ENCODE peak calls at places on chromosomes 3 and 15, in nine cellular contexts. C, Y, A, O, R, S, V, E and P are unnamed samples.

GRCh38 chr3:82130056-82130455 is 368.6 kb upstream of the GBE1 start:
- DNase-seq in C (no peak), Y (no peak), A (no peak), O (no peak), R (no peak), S (no peak), V (no peak), E (no peak), P (no peak)

GRCh38 chr15:81197255-81197630 is 564 bp downstream of the IL16 start:
- DNase-seq in C (no peak), Y (no peak), A (no peak), O (no peak), R (no peak), S (no peak), V (no peak), E (no peak), P (no peak)

GRCh38 chr15:79168922-79169322 is 78.3 kb upstream of the RASGRF1 start:
- DNase-seq in C (no peak), Y (no peak), A (no peak), O (peak), R (peak), S (no peak), V (no peak), E (no peak), P (no peak)

GRCh38 chr3:40642812-40643211 is 118.1 kb downstream of the ZNF621 start:
- DNase-seq in C (no peak), Y (no peak), A (no peak), O (no peak), R (no peak), S (no peak), V (no peak), E (no peak), P (no peak)

GRCh38 chr3:65583203-65583602 is 455.5 kb downstream of the MAGI1 start:
- DNase-seq in C (no peak), Y (no peak), A (no peak), O (no peak), R (no peak), S (no peak), V (no peak), E (no peak), P (no peak)

GRCh38 chr3:107847791-107848190 is 243.0 kb downstream of the CD47 start:
- DNase-seq in C (no peak), Y (no peak), A (no peak), O (no peak), R (peak), S (no peak), V (no peak), E (no peak), P (no peak)

GRCh38 chr3:194101592-194102432 is 34.1 kb upstream of the HES1 start:
- DNase-seq in C (peak), Y (no peak), A (no peak), O (no peak), R (no peak), S (no peak), V (peak), E (no peak), P (no peak)

GRCh38 chr3:69811452-69812401 is 72.5 kb downstream of the MITF start:
- DNase-seq in C (no peak), Y (no peak), A (no peak), O (no peak), R (no peak), S (no peak), V (no peak), E (no peak), P (no peak)

GRCh38 chr3:9692416-9692815 is 11.2 kb upstream of the CPNE9 start:
- DNase-seq in C (no peak), Y (no peak), A (no peak), O (no peak), R (no peak), S (no peak), V (no peak), E (no peak), P (no peak)

GRCh38 chr3:128286691-128287090 is 133.4 kb downstream of the EEFSEC start:
- DNase-seq in C (no peak), Y (no peak), A (no peak), O (no peak), R (no peak), S (no peak), V (no peak), E (no peak), P (no peak)

GRCh38 chr15:35410775-35411174 is 135.2 kb downstream of the DPH6 start:
- DNase-seq in C (no peak), Y (no peak), A (no peak), O (no peak), R (no peak), S (no peak), V (no peak), E (no peak), P (no peak)

GRCh38 chr15:28023422-28023821 is 75.7 kb downstream of the OCA2 start:
- DNase-seq in C (no peak), Y (no peak), A (no peak), O (no peak), R (no peak), S (no peak), V (no peak), E (no peak), P (peak)

GRCh38 chr3:11438636-11439035 is 166.4 kb downstream of the ATG7 start:
- DNase-seq in C (no peak), Y (peak), A (no peak), O (peak), R (no peak), S (no peak), V (no peak), E (no peak), P (no peak)

GRCh38 chr3:46946856-46947544 is 29.5 kb downstream of the CCDC12 start:
- DNase-seq in C (no peak), Y (no peak), A (no peak), O (no peak), R (no peak), S (no peak), V (no peak), E (no peak), P (no peak)

GRCh38 chr3:33312361-33312760 is 35.1 kb downstream of the FBXL2 start:
- DNase-seq in C (no peak), Y (peak), A (no peak), O (no peak), R (peak), S (no peak), V (no peak), E (no peak), P (no peak)

DNA sequence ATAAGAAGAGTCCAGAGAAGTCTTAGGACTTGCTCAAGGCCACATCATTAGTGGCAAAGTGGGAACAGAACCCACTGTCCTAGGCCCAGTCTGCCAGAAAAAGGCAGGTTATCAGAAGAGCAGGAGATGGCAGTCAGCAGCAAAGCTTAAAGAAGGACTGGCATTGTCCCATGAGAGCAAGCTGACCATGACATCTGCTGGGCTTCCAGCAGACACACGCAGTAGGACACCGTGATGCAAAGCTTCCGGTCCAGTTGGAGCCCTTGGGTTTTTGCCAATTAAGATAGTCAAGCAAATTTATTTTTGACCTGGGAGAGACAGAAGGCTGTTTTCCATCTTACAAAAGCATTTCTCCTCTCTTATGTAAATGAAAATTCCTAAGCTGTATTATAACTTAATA is 42.1 kb downstream of the ZBTB38 start:
- DNase-seq in C (peak), Y (peak), A (peak), O (peak), R (peak), S (no peak), V (no peak), E (no peak), P (no peak)
- TF ChIP-seq CTCF in C (peak), Y (no peak), A (no peak), O (no peak), R (no peak), S (no peak), V (no peak), E (peak), P (peak)

GRCh38 chr3:126524429-126524988 is 554 bp downstream of the CHST13 start:
- DNase-seq in C (no peak), Y (no peak), A (peak), O (no peak), R (no peak), S (no peak), V (no peak), E (no peak), P (no peak)
- TF ChIP-seq CTCF in C (no peak), Y (no peak), A (no peak), O (no peak), R (no peak), S (no peak), V (no peak), E (no peak), P (no peak)

GRCh38 chr3:150363420-150363819 is 44.7 kb upstream of the TSC22D2 start:
- DNase-seq in C (no peak), Y (no peak), A (no peak), O (no peak), R (no peak), S (no peak), V (no peak), E (no peak), P (no peak)

GRCh38 chr3:150359381-150359780 is 48.7 kb upstream of the TSC22D2 start:
- DNase-seq in C (no peak), Y (peak), A (no peak), O (no peak), R (peak), S (no peak), V (no peak), E (no peak), P (no peak)

GRCh38 chr3:150357923-150358322 is 50.2 kb upstream of the TSC22D2 start:
- DNase-seq in C (no peak), Y (no peak), A (no peak), O (no peak), R (no peak), S (no peak), V (no peak), E (no peak), P (no peak)

GRCh38 chr3:150365132-150365604 is 42.9 kb upstream of the TSC22D2 start:
- DNase-seq in C (no peak), Y (peak), A (no peak), O (no peak), R (peak), S (no peak), V (no peak), E (peak), P (peak)

GRCh38 chr3:150362515-150363302 is 45.4 kb upstream of the TSC22D2 start:
- DNase-seq in C (no peak), Y (no peak), A (no peak), O (no peak), R (no peak), S (no peak), V (no peak), E (no peak), P (no peak)
- TF ChIP-seq CTCF in C (no peak), Y (no peak), A (no peak), O (no peak), R (no peak), S (no peak), V (no peak), E (no peak), P (no peak)

GRCh38 chr3:51955893-51956770 is 951 bp downstream of the GPR62 start:
- DNase-seq in C (no peak), Y (peak), A (peak), O (peak), R (peak), S (no peak), V (peak), E (no peak), P (peak)
- TF ChIP-seq CTCF in C (peak), Y (peak), A (peak), O (peak), R (peak), S (no peak), V (peak), E (no peak), P (no peak)

GRCh38 chr15:56813995-56814394 is 80.7 kb upstream of the ZNF280D start:
- DNase-seq in C (no peak), Y (no peak), A (no peak), O (no peak), R (peak), S (no peak), V (no peak), E (no peak), P (no peak)
- TF ChIP-seq CTCF in C (no peak), Y (no peak), A (no peak), O (no peak), R (no peak), S (no peak), V (no peak), E (no peak), P (no peak)

DNA sequence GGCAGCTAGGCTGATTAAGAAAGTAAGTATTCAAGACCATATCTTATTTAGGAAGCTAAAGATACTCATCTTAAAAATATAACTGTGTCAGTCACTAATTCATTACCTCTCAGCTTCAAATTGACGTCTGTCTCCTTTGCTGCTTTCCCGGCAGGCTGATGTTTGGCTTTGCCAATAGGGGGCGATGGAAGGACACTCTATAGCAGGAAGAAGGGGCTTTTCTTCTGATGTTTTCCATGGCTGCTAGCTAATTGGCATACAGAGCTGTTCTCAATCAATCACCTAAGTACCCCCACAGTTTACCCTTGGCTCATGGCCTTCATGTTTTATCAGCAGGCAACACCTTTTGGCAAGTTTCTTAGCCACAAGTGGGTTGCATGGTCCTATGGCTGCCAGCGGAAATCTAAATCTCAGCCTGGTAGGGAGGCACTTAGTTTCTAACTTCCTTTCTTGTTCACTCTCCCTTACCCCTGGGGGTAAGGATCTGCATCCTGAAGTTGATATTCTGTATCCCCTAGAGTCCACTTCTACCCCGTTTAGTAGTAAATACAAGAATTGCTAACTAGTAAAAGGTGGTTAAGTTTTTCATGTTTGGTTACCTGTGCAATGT is 45.0 kb downstream of the ESYT3 start:
- DNase-seq in C (peak), Y (peak), A (no peak), O (no peak), R (peak), S (no peak), V (peak), E (no peak), P (peak)
- TF ChIP-seq CTCF in C (peak), Y (peak), A (peak), O (peak), R (peak), S (no peak), V (peak), E (peak), P (peak)

DNA sequence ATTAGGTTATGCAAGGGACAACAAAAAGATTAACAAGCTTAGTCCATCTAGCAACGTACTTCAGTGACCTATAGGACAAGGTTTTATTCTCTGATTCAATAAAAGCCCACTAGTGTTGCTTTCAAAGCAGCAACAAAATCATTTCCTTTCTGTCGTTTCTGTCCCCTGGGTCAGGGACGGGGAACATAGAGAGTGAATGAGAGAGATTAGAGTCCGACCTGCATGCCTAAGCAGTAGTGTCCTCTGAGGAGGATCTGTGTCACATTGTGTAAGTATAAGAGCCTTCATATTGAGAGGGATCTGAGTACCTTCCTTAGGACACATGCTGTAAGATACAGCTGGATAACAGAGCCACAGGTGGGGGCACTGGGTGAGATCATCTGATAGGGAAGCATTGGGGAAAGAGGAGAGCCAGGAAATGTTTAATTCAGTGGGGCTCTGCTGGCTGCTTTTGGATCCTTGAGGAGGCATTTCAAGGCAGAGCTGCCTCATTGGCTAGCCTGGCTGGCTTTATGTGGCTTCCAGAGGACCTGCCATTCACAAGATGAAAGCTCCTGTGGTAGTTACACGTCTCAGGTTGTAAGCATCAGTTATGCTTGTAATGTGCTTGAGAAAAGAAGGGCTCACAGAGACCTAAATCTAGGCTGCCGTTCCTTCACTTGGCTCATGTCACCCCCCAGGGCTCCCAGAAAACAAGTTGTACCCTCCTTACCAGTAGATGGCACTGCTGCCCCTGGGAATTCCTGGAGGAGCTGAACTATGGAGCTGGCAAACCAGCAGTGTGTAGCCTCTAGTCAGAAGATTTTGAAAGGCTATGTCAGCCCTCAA is 2.7 kb downstream of the TMEM108 start:
- DNase-seq in C (peak), Y (peak), A (peak), O (peak), R (peak), S (peak), V (peak), E (peak), P (peak)
- TF ChIP-seq CTCF in C (peak), Y (peak), A (peak), O (peak), R (peak), S (peak), V (peak), E (peak), P (peak)

GRCh38 chr3:62051506-62051905 is 321.8 kb downstream of the FEZF2 start:
- DNase-seq in C (no peak), Y (peak), A (no peak), O (no peak), R (peak), S (no peak), V (peak), E (no peak), P (no peak)
- TF ChIP-seq CTCF in C (peak), Y (peak), A (no peak), O (no peak), R (peak), S (no peak), V (peak), E (no peak), P (no peak)

GRCh38 chr15:40081691-40082194 is 26.9 kb downstream of the BMF start:
- DNase-seq in C (peak), Y (peak), A (peak), O (peak), R (peak), S (peak), V (no peak), E (no peak), P (no peak)
- TF ChIP-seq CTCF in C (no peak), Y (peak), A (peak), O (no peak), R (no peak), S (no peak), V (no peak), E (no peak), P (no peak)

DNA sequence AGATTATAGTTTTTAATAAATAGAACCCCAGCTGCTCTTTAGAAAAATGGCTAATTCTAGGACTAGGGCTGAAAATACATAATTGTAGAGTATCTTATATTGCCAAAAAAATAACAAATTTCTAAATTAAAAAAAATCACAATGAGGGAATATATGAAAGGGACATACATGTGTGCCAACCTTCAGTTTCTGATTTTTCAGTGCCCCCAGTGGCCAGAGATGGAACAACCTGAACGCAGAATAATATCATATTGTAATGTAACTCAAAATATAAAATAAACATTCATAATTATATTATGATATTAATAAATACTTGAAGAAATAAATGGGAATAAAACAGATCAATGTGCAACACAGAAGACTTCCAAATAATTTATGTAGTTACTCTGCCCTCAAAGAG is 460.5 kb downstream of the ZNF385D start:
- DNase-seq in C (no peak), Y (no peak), A (no peak), O (no peak), R (peak), S (no peak), V (no peak), E (no peak), P (no peak)
- TF ChIP-seq CTCF in C (no peak), Y (peak), A (peak), O (no peak), R (peak), S (no peak), V (peak), E (peak), P (peak)